ENCODE peak calls at places on chromosome 13, in five cellular contexts. J is left colon; H is esophagus squamous epithelium; W is adrenal gland; L is stimulated activated CD4-positive, alpha-beta T cell treated with anti-CD3 and anti-CD28 coated beads, Interleukin-15, amount 100 ng/mL, for 24 hours. P is an unnamed sample.

GRCh38 chr13:70960841-70961443 is 852.7 kb upstream of the KLHL1 start:
- DNase-seq in H (no peak), L (no peak), J (no peak), W (peak; percentile 15), P (no peak)

GRCh38 chr13:112113355-112113754 is 46.4 kb downstream of the SOX1 start:
- DNase-seq in L (no peak), H (no peak), J (no peak), W (no peak), P (no peak)

GRCh38 chr13:23673354-23673753 is 103.1 kb downstream of the TNFRSF19 start:
- DNase-seq in L (no peak), H (no peak), W (no peak), J (no peak), P (no peak)

GRCh38 chr13:19618925-19619324 is 14.5 kb upstream of the MPHOSPH8 start:
- DNase-seq in J (no peak), H (no peak), L (no peak), W (peak; percentile 28), P (no peak)

GRCh38 chr13:92514420-92515125 is 712.0 kb upstream of the GPC6 start:
- DNase-seq in H (no peak), W (no peak), L (no peak), J (no peak), P (no peak)

GRCh38 chr13:40764587-40765403 is 6.2 kb downstream of the MRPS31 start:
- DNase-seq in J (no peak), W (no peak), H (no peak), L (peak; percentile 69), P (no peak)

GRCh38 chr13:41224113-41225110 is 30.0 kb upstream of the KBTBD7 start:
- DNase-seq in J (no peak), H (no peak), W (no peak), L (no peak), P (no peak)

GRCh38 chr13:73399347-73400216 is 340.8 kb downstream of the KLF5 start:
- DNase-seq in L (no peak), H (no peak), W (no peak), J (peak; percentile 67), P (peak; percentile 74)

GRCh38 chr13:83881917-83882625 is at the start of gene SLITRK1:
- DNase-seq in H (no peak), J (no peak), L (no peak), W (peak; percentile 44), P (no peak)

GRCh38 chr13:38210928-38211596 is 138.6 kb upstream of the UFM1 start:
- DNase-seq in W (no peak), J (no peak), H (no peak), L (no peak), P (no peak)

GRCh38 chr13:88857256-88857655 is 1186.1 kb downstream of the SLITRK5 start:
- DNase-seq in J (no peak), H (no peak), W (no peak), L (no peak), P (no peak)

GRCh38 chr13:92463134-92463533 is 763.5 kb upstream of the GPC6 start:
- DNase-seq in L (no peak), H (no peak), W (no peak), J (peak; percentile 26), P (no peak)

GRCh38 chr13:51364404-51365008 is 25.0 kb downstream of the SERPINE3 start:
- DNase-seq in J (no peak), H (no peak), W (no peak), L (no peak), P (no peak)

GRCh38 chr13:46668302-46668720 is 115.3 kb downstream of the LRCH1 start:
- DNase-seq in L (peak; percentile 8), H (no peak), W (peak; percentile 50), J (peak; percentile 48), P (no peak)

GRCh38 chr13:101492251-101492910 is 39.9 kb downstream of the ITGBL1 start:
- DNase-seq in J (no peak), W (no peak), H (no peak), L (no peak), P (no peak)